ENCODE peak calls at places on chromosomes 16 and 17, in ten cellular contexts. X, A, F, O, Z, B, G, M, L and P are unnamed samples.

GRCh38 chr17:69084911-69085310 is 24.2 kb upstream of the ABCA9 start:
- DNase-seq in X (peak; percentile 29), A (peak; percentile 11), F (no peak), O (no peak), Z (peak; percentile 14), B (no peak), G (no peak), M (no peak), L (no peak), P (no peak)

GRCh38 chr16:88747588-88748301 is 37.3 kb downstream of the PIEZO1 start:
- DNase-seq in X (peak; percentile 54), A (peak; percentile 90), F (peak; percentile 88), O (no peak), Z (no peak), B (no peak), G (no peak), M (no peak), L (no peak), P (no peak)

GRCh38 chr17:57068222-57068658 is 16.8 kb upstream of the AKAP1 start:
- DNase-seq in X (no peak), A (no peak), F (peak; percentile 91), O (no peak), Z (no peak), B (no peak), G (no peak), M (no peak), L (no peak), P (no peak)

GRCh38 chr17:77427471-77427991 is 286.8 kb downstream of the SEC14L1 start:
- DNase-seq in X (no peak), A (no peak), F (no peak), O (peak; percentile 84), Z (peak; percentile 94), B (no peak), G (no peak), M (peak; percentile 82), L (no peak), P (peak; percentile 95)

GRCh38 chr17:36627101-36627500 is 25.7 kb downstream of the MRM1 start:
- DNase-seq in X (no peak), A (no peak), F (no peak), O (no peak), Z (no peak), B (no peak), G (no peak), M (no peak), L (no peak), P (no peak)

GRCh38 chr16:4376126-4376819 is 4.6 kb downstream of the VASN start:
- DNase-seq in X (no peak), A (peak; percentile 83), F (no peak), O (peak; percentile 92), Z (peak; percentile 94), B (no peak), G (no peak), M (peak; percentile 85), L (peak; percentile 86), P (peak; percentile 97)

GRCh38 chr17:34651267-34651955 is 72.0 kb downstream of the TMEM132E start:
- DNase-seq in X (no peak), A (no peak), F (no peak), O (no peak), Z (no peak), B (no peak), G (no peak), M (no peak), L (no peak), P (no peak)

GRCh38 chr17:42221886-42222745 is 27.8 kb upstream of the GHDC start:
- DNase-seq in X (peak; percentile 89), A (peak; percentile 51), F (peak; percentile 59), O (no peak), Z (peak; percentile 74), B (peak; percentile 31), G (no peak), M (peak; percentile 59), L (no peak), P (no peak)